ENCODE peak calls at places on chromosomes 7 and 10, in five cellular contexts. One of them, this sample, is unnamed.

GRCh38 chr7:1970895-1971294 is 261.9 kb downstream of the MAD1L1 start:
- DNase-seq in left ventricle myocardium inferior: no peak
- DNase-seq in fibroblast of lung: no peak
- DNase-seq in mucosa of descending colon: no peak
- DNase-seq in body of pancreas: no peak
- DNase-seq in this sample: no peak

GRCh38 chr7:43148161-43148731 is 35.8 kb downstream of the HECW1 start:
- DNase-seq in fibroblast of lung: peak
- DNase-seq in left ventricle myocardium inferior: no peak
- DNase-seq in body of pancreas: no peak
- DNase-seq in mucosa of descending colon: no peak
- DNase-seq in this sample: peak

GRCh38 chr7:44084695-44085094 is 2.4 kb upstream of the POLM start:
- DNase-seq in mucosa of descending colon: no peak
- DNase-seq in body of pancreas: no peak
- DNase-seq in left ventricle myocardium inferior: peak
- DNase-seq in fibroblast of lung: peak
- DNase-seq in this sample: peak

GRCh38 chr10:20303453-20304152 is 487.4 kb downstream of the PLXDC2 start:
- DNase-seq in body of pancreas: no peak
- DNase-seq in fibroblast of lung: no peak
- DNase-seq in left ventricle myocardium inferior: no peak
- DNase-seq in mucosa of descending colon: no peak
- DNase-seq in this sample: no peak

GRCh38 chr7:22109761-22110160 is 164.1 kb upstream of the CDCA7L start:
- DNase-seq in fibroblast of lung: peak
- DNase-seq in mucosa of descending colon: no peak
- DNase-seq in left ventricle myocardium inferior: no peak
- DNase-seq in body of pancreas: peak
- DNase-seq in this sample: peak

GRCh38 chr7:152899482-152900166 is 140.1 kb downstream of the ACTR3B start:
- DNase-seq in body of pancreas: peak
- DNase-seq in fibroblast of lung: peak
- DNase-seq in left ventricle myocardium inferior: peak
- DNase-seq in mucosa of descending colon: no peak
- DNase-seq in this sample: peak

GRCh38 chr7:113698556-113699220 is 220.1 kb downstream of the PPP1R3A start:
- DNase-seq in fibroblast of lung: peak
- DNase-seq in body of pancreas: peak
- DNase-seq in left ventricle myocardium inferior: no peak
- DNase-seq in mucosa of descending colon: no peak
- DNase-seq in this sample: peak

GRCh38 chr7:105621617-105622016 is 40.3 kb upstream of the EFCAB10 start:
- DNase-seq in fibroblast of lung: peak
- DNase-seq in body of pancreas: no peak
- DNase-seq in mucosa of descending colon: no peak
- DNase-seq in left ventricle myocardium inferior: peak
- DNase-seq in this sample: peak

GRCh38 chr7:67018940-67019339 is 22.3 kb downstream of the TYW1 start:
- DNase-seq in fibroblast of lung: no peak
- DNase-seq in mucosa of descending colon: no peak
- DNase-seq in left ventricle myocardium inferior: no peak
- DNase-seq in body of pancreas: no peak
- DNase-seq in this sample: no peak

GRCh38 chr7:124856299-124856888 is 73.2 kb downstream of the POT1 start:
- DNase-seq in fibroblast of lung: peak
- DNase-seq in left ventricle myocardium inferior: no peak
- DNase-seq in body of pancreas: no peak
- DNase-seq in mucosa of descending colon: no peak
- DNase-seq in this sample: peak

GRCh38 chr10:7626283-7626682 is 40.5 kb downstream of the ITIH5 start:
- DNase-seq in mucosa of descending colon: no peak
- DNase-seq in fibroblast of lung: no peak
- DNase-seq in body of pancreas: no peak
- DNase-seq in left ventricle myocardium inferior: no peak
- DNase-seq in this sample: no peak

GRCh38 chr7:47422631-47423030 is 159.3 kb downstream of the TNS3 start:
- DNase-seq in left ventricle myocardium inferior: no peak
- DNase-seq in mucosa of descending colon: no peak
- DNase-seq in body of pancreas: no peak
- DNase-seq in fibroblast of lung: peak
- DNase-seq in this sample: peak

GRCh38 chr7:133293390-133294110 is 40.7 kb downstream of the EXOC4 start:
- DNase-seq in body of pancreas: no peak
- DNase-seq in left ventricle myocardium inferior: no peak
- DNase-seq in fibroblast of lung: no peak
- DNase-seq in mucosa of descending colon: no peak
- DNase-seq in this sample: no peak

GRCh38 chr10:49598986-49599385 is 11.1 kb upstream of the SLC18A3 start:
- DNase-seq in mucosa of descending colon: no peak
- DNase-seq in left ventricle myocardium inferior: no peak
- DNase-seq in fibroblast of lung: no peak
- DNase-seq in body of pancreas: no peak
- DNase-seq in this sample: no peak

GRCh38 chr7:73866446-73866767 is 5.4 kb downstream of the TMEM270 start:
- DNase-seq in fibroblast of lung: no peak
- DNase-seq in left ventricle myocardium inferior: no peak
- DNase-seq in body of pancreas: no peak
- DNase-seq in mucosa of descending colon: no peak
- DNase-seq in this sample: no peak

GRCh38 chr10:58857251-58857650 is 319.2 kb upstream of the PHYHIPL start:
- DNase-seq in fibroblast of lung: no peak
- DNase-seq in left ventricle myocardium inferior: no peak
- DNase-seq in mucosa of descending colon: no peak
- DNase-seq in body of pancreas: no peak
- DNase-seq in this sample: peak

GRCh38 chr7:155954550-155955366 is 142.5 kb upstream of the SHH start:
- DNase-seq in left ventricle myocardium inferior: no peak
- DNase-seq in mucosa of descending colon: no peak
- DNase-seq in fibroblast of lung: no peak
- DNase-seq in body of pancreas: no peak
- DNase-seq in this sample: no peak

GRCh38 chr10:44395396-44395795 is 10.5 kb upstream of the CXCL12 start:
- DNase-seq in left ventricle myocardium inferior: no peak
- DNase-seq in body of pancreas: no peak
- DNase-seq in fibroblast of lung: no peak
- DNase-seq in mucosa of descending colon: no peak
- DNase-seq in this sample: no peak

GRCh38 chr7:87107949-87108757 is 44.1 kb upstream of the DMTF1 start:
- DNase-seq in fibroblast of lung: no peak
- DNase-seq in body of pancreas: no peak
- DNase-seq in left ventricle myocardium inferior: no peak
- DNase-seq in mucosa of descending colon: peak
- DNase-seq in this sample: no peak

GRCh38 chr10:88039496-88040200 is 176.2 kb downstream of the PTEN start:
- DNase-seq in mucosa of descending colon: no peak
- DNase-seq in left ventricle myocardium inferior: no peak
- DNase-seq in fibroblast of lung: peak
- DNase-seq in body of pancreas: no peak
- DNase-seq in this sample: peak

GRCh38 chr10:123913688-123914268 is 22.2 kb upstream of the CPXM2 start:
- DNase-seq in body of pancreas: peak
- DNase-seq in left ventricle myocardium inferior: no peak
- DNase-seq in mucosa of descending colon: no peak
- DNase-seq in fibroblast of lung: peak
- DNase-seq in this sample: no peak

GRCh38 chr10:102396251-102396650 is 746 bp downstream of the NFKB2 start:
- DNase-seq in left ventricle myocardium inferior: no peak
- DNase-seq in body of pancreas: no peak
- DNase-seq in mucosa of descending colon: peak
- DNase-seq in fibroblast of lung: no peak
- DNase-seq in this sample: no peak
- H3K4me3 ChIP-seq in left ventricle myocardium inferior: peak
- H3K4me3 ChIP-seq in body of pancreas: peak
- H3K4me3 ChIP-seq in mucosa of descending colon: no peak
- H3K4me3 ChIP-seq in fibroblast of lung: peak
- H3K4me3 ChIP-seq in this sample: peak

DNA sequence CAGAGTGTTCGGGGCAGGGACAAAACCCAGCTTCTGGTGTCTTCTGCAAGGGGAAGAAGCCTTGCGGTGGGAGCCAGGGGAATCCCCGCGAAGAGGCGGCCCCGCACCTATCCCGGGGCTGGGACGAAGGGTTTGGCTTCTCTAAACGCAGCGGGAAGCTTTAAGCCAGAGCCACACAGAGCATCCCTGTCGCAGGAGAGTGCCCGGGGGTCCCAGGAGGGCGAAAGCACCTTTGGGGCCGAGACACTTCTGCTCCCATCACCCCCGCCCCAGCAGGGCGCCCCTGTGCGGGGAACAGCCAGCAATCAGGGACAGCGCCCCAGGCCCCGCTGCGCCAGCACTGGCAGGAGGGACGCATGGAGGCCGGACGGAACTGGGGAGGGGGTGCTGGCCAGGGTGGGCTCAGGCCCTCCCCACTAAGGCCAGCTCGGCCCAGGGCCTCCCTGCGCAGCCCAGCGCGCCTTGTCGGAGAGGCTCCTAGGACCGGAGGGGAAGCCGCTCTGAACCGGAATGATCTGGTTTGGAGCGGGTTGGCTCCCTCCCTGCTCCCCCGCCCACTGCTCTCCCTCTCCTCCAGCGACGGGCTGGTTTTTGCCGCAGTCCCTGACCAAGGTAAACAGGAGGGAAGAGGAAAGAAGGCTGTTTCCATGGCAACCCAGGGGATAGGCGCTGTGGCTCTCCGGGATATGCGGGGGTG is 63.9 kb downstream of the TMEM209 start:
- DNase-seq in body of pancreas: peak
- DNase-seq in fibroblast of lung: peak
- DNase-seq in mucosa of descending colon: peak
- DNase-seq in left ventricle myocardium inferior: peak
- DNase-seq in this sample: peak
- TF ChIP-seq CTCF in body of pancreas: no peak
- TF ChIP-seq CTCF in fibroblast of lung: no peak
- TF ChIP-seq CTCF in mucosa of descending colon: no peak
- TF ChIP-seq CTCF in left ventricle myocardium inferior: no peak
- TF ChIP-seq CTCF in this sample: no peak

DNA sequence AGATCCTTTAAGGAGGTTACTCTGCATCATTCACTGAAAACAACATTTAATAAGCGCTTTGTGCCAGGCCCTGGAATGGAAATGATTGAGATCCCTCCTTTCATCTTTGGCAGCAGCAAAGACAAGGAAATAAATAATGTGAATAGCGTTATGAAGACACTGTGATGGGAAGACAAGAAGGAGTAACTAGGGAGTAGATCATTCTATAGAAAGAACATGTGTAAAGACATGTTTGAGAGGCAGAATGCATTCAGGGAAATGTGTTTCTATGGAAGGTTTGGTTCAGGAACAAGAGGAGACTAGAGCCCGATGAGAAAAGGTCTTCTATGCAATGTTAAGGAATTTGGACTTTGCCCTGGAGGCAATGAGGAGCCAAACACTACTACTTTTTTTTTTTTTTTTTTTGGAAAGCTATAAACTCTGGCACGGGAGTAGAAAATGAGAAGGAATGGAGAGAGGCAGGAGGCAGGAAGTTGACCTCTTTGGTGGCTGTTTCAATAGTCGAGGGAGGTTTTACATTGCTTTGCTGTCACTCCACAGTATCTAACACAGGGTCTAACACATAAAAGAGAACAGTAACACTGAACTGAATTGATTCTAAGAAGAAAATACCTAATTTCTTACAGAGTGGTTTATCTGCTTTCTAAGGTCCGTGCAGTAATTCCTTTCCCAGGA is 44.9 kb downstream of the SMURF1 start:
- DNase-seq in mucosa of descending colon: no peak
- DNase-seq in left ventricle myocardium inferior: no peak
- DNase-seq in fibroblast of lung: no peak
- DNase-seq in body of pancreas: no peak
- DNase-seq in this sample: peak
- H3K4me3 ChIP-seq in mucosa of descending colon: no peak
- H3K4me3 ChIP-seq in left ventricle myocardium inferior: no peak
- H3K4me3 ChIP-seq in fibroblast of lung: no peak
- H3K4me3 ChIP-seq in body of pancreas: no peak
- H3K4me3 ChIP-seq in this sample: no peak

DNA sequence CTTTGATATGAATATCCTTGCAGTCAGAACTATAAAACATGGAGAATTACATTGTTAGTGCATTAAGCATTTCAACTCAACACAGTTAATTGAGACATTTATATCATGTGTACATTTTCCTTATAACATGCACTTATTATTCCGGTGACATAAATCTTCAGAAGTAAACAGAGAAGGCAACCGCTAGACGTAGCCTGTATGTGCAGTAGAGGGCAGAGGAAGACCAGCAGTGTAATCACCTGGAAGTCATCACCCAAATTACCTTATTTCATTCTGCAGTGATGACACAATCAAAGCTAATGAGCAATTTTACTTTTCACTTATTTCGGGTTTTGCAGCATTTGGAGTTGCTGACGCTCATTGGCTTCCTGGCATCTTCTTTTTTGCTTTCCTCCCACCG is 394.6 kb downstream of the SDK1 start:
- DNase-seq in fibroblast of lung: no peak
- DNase-seq in left ventricle myocardium inferior: no peak
- DNase-seq in body of pancreas: no peak
- DNase-seq in mucosa of descending colon: no peak
- DNase-seq in this sample: no peak
- TF ChIP-seq CTCF in fibroblast of lung: peak
- TF ChIP-seq CTCF in left ventricle myocardium inferior: peak
- TF ChIP-seq CTCF in body of pancreas: no peak
- TF ChIP-seq CTCF in mucosa of descending colon: no peak
- TF ChIP-seq CTCF in this sample: no peak

DNA sequence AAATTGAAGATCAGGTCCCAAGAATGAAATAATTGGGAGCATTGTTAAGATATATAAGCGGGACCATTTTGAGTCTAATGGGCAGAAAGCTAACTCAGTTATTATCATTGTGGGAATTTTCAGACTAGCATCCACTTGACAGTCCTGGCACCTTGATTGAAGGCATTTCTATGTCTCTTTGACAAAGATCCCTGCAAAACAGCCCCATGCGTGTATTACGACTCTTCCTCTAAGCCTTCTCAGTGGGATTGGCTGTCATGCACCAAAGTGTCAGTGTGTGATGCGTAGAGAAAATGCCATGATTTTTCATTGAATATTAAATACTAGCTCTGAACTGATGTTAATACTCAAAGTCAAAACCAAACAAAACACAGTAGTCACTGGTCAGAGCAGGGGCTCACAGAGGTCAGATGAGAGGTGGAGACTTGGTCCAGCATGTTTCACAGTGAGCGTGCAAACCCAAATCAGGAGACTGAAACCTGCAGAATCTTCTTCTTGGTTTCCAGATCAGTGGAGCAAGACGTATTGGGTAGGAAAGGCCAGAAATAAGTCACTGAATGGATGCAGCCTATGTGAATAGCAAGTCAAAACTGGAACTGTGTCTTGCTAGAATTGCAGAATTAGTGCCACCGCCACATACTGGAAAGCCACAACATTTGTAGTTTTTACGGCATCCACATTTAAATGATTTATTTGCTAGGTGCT is 303.6 kb upstream of the AKR1E2 start:
- DNase-seq in mucosa of descending colon: no peak
- DNase-seq in body of pancreas: no peak
- DNase-seq in fibroblast of lung: no peak
- DNase-seq in left ventricle myocardium inferior: no peak
- DNase-seq in this sample: no peak
- H3K4me3 ChIP-seq in mucosa of descending colon: no peak
- H3K4me3 ChIP-seq in body of pancreas: no peak
- H3K4me3 ChIP-seq in fibroblast of lung: no peak
- H3K4me3 ChIP-seq in left ventricle myocardium inferior: no peak
- H3K4me3 ChIP-seq in this sample: no peak